ENCODE peak calls at places on chromosomes 16 and 17, in five cellular contexts. H is BJ, Y is glutamatergic neuron, U is WTC11, Q is bronchial epithelial cell. V is an unnamed sample.
A peak's percentile ranks its signal among the peaks of the same experiment; 100 is the strongest.

GRCh38 chr16:8929086-8929748 is 34.5 kb downstream of the USP7 start:
- DNase-seq in H (no peak), Y (peak; percentile 74), U (no peak), Q (no peak), V (no peak)

GRCh38 chr16:24967074-24967473 is 48.1 kb downstream of the ARHGAP17 start:
- DNase-seq in H (no peak), Y (no peak), U (no peak), Q (no peak), V (no peak)

GRCh38 chr16:14564881-14565687 is 65.0 kb downstream of the PARN start:
- DNase-seq in H (peak; percentile 9), Y (no peak), U (no peak), Q (peak; percentile 90), V (peak; percentile 68)

GRCh38 chr17:82351713-82352488 is 7.1 kb upstream of the TEX19 start:
- DNase-seq in H (no peak), Y (peak; percentile 90), U (peak; percentile 92), Q (peak; percentile 71), V (peak; percentile 86)

GRCh38 chr16:85462405-85463227 is 150.5 kb upstream of the GSE1 start:
- DNase-seq in H (no peak), Y (peak; percentile 73), U (no peak), Q (no peak), V (no peak)

GRCh38 chr16:83967838-83968482 is at the start of gene NECAB2:
- DNase-seq in H (no peak), Y (peak; percentile 78), U (peak; percentile 53), Q (no peak), V (peak; percentile 23)

GRCh38 chr16:52581530-52581929 is 34.6 kb upstream of the TOX3 start:
- DNase-seq in H (no peak), Y (no peak), U (no peak), Q (no peak), V (peak; percentile 5)

GRCh38 chr17:48816774-48817590 is at the start of gene TTLL6:
- DNase-seq in H (no peak), Y (peak; percentile 91), U (peak; percentile 97), Q (peak; percentile 64), V (peak; percentile 92)

GRCh38 chr16:17238285-17239028 is 232.3 kb downstream of the XYLT1 start:
- DNase-seq in H (no peak), Y (no peak), U (no peak), Q (no peak), V (no peak)

GRCh38 chr16:4212207-4212933 is 29.5 kb downstream of the SRL start:
- DNase-seq in H (no peak), Y (no peak), U (no peak), Q (no peak), V (no peak)

GRCh38 chr16:77374384-77374783 is 60.5 kb downstream of the ADAMTS18 start:
- DNase-seq in H (no peak), Y (no peak), U (no peak), Q (peak; percentile 57), V (no peak)

GRCh38 chr16:63577891-63578290 is 1541.7 kb upstream of the CDH8 start:
- DNase-seq in H (no peak), Y (no peak), U (no peak), Q (no peak), V (no peak)

GRCh38 chr17:15262291-15263205 is 2.6 kb downstream of the PMP22 start:
- DNase-seq in H (peak; percentile 76), Y (peak; percentile 59), U (peak; percentile 57), Q (peak; percentile 20), V (no peak)
- TF ChIP-seq CTCF in H (peak; percentile 60), Y (no peak), U (no peak), Q (no peak), V (no peak)

GRCh38 chr17:80861892-80862291 is 129.7 kb upstream of the CHMP6 start:
- DNase-seq in H (no peak), Y (peak; percentile 47), U (no peak), Q (peak; percentile 97), V (peak; percentile 89)
- TF ChIP-seq CTCF in H (peak; percentile 65), Y (no peak), U (no peak), Q (peak; percentile 88), V (peak; percentile 52)

DNA sequence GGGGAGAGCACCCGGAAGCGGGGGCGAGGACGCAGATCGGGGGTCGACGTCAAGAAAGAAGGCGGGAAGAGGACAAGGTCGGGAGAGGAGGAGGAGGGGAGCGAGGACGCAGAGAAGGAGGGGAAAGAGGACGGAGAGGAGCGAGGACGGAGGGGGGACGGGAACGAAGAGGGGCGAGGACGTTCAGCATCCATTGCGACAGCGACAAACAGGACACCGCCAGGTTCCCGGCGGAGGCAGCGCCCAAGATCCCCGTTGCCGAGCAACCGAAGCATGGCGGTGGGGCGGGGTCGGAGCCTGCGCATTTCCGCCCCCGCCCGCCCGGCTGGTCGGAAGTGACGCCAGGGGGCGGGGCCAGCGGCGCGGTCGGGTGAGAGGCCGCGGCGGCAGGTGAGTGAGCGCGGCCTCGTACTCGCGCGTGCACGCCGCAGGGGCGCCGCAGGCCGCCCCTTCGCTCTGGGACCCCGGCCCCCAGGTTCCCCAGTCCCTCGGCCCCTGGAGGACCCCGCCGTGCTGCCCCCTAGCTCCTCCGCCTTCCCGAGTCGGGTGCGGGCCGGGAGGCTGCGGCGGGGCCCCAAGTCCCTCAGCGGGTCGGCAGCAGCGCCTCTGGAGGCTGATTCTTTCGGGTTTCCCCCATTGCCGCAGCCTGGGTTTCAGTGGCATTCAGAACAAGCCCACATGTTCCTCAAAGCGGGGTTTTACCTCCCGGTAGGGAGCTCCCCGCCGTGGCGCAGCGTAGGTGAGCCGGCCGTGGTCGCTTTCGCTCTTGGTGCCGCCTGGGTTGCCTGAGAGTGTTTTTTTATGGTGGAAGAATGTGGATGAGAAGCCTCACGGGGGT is at the start of gene FAM234A:
- DNase-seq in H (peak; percentile 47), Y (peak; percentile 96), U (peak; percentile 95), Q (peak; percentile 74), V (peak; percentile 91)
- TF ChIP-seq CTCF in H (peak; percentile 49), Y (no peak), U (no peak), Q (peak; percentile 63), V (peak; percentile 37)

GRCh38 chr16:30352488-30353401 is 2.4 kb downstream of the CD2BP2 start:
- DNase-seq in H (no peak), Y (no peak), U (no peak), Q (no peak), V (no peak)
- TF ChIP-seq CTCF in H (peak; percentile 19), Y (peak; percentile 54), U (no peak), Q (no peak), V (no peak)

DNA sequence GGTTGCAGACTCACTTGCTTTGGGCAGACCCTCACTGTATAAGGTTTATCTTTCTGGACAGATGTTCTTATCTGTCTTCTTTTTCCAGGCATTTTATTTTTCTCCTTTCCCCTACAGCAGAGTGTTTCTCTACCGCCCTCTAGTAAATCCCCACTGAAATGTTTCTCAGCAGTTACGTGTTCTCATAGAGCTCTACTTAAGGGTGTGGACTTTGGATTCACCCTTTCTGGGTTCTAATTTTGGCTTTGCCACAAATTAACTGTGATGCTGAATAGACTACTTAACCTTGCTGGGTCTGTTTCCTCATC is 2.0 kb downstream of the ADAT1 start:
- DNase-seq in H (peak; percentile 5), Y (no peak), U (no peak), Q (peak; percentile 51), V (peak; percentile 46)
- TF ChIP-seq CTCF in H (peak; percentile 78), Y (no peak), U (no peak), Q (peak; percentile 46), V (peak; percentile 40)

GRCh38 chr17:28416703-28417311 is 10.8 kb upstream of the SLC46A1 start:
- DNase-seq in H (no peak), Y (peak; percentile 67), U (peak; percentile 72), Q (peak; percentile 65), V (peak; percentile 76)
- TF ChIP-seq CTCF in H (peak; percentile 80), Y (peak; percentile 74), U (peak; percentile 70), Q (peak; percentile 96), V (peak; percentile 78)

GRCh38 chr16:79334127-79334526 is 266.4 kb downstream of the MAF start:
- DNase-seq in H (no peak), Y (peak; percentile 44), U (peak; percentile 73), Q (no peak), V (peak; percentile 26)
- TF ChIP-seq CTCF in H (no peak), Y (peak; percentile 61), U (peak; percentile 77), Q (no peak), V (peak; percentile 19)

GRCh38 chr17:30928584-30928983 is 6.8 kb downstream of the ADAP2 start:
- DNase-seq in H (no peak), Y (no peak), U (no peak), Q (no peak), V (no peak)
- TF ChIP-seq CTCF in H (no peak), Y (no peak), U (no peak), Q (no peak), V (no peak)

V was measured in MCF 10A.